ENCODE peak calls at places on chromosomes 3 and 15, in nine cellular contexts. Y is astrocyte of the spinal cord, O is mesothelial cell of epicardium, Q is GM10248, I is transverse colon, M is pancreas, B is natural killer cell, L is lower leg skin, U is Calu3. F is an unnamed sample.

GRCh38 chr3:10238330-10238995 is 9.8 kb upstream of the TATDN2 start:
- DNase-seq in Y (no peak), O (no peak), Q (no peak), I (no peak), M (no peak), B (peak), L (no peak), U (no peak), F (no peak)

GRCh38 chr15:66459818-66460615 is 37.5 kb downstream of the SNAPC5 start:
- DNase-seq in Y (peak), O (no peak), Q (no peak), I (no peak), M (no peak), B (no peak), L (no peak), U (no peak), F (no peak)

GRCh38 chr15:44802336-44802735 is 66.0 kb downstream of the TRIM69 start:
- DNase-seq in Y (no peak), O (no peak), Q (no peak), I (no peak), M (no peak), B (no peak), L (no peak), U (no peak), F (no peak)

GRCh38 chr15:70260096-70260495 is 162.4 kb upstream of the TLE3 start:
- DNase-seq in Y (no peak), O (no peak), Q (no peak), I (no peak), M (no peak), B (no peak), L (no peak), U (no peak), F (no peak)

GRCh38 chr3:38039101-38039898 is at the start of gene DLEC1:
- DNase-seq in Y (peak), O (no peak), Q (peak), I (peak), M (no peak), B (peak), L (peak), U (peak), F (no peak)

GRCh38 chr15:71806452-71806931 is 3.9 kb upstream of the NR2E3 start:
- DNase-seq in Y (peak), O (no peak), Q (peak), I (no peak), M (no peak), B (no peak), L (no peak), U (no peak), F (no peak)

GRCh38 chr15:63157066-63157890 is at the start of gene RPS27L:
- DNase-seq in Y (peak), O (peak), Q (peak), I (peak), M (peak), B (peak), L (peak), U (peak), F (peak)

GRCh38 chr3:170322501-170323328 is 34.8 kb upstream of the SKIL start:
- DNase-seq in Y (peak), O (no peak), Q (no peak), I (no peak), M (no peak), B (no peak), L (no peak), U (no peak), F (no peak)

GRCh38 chr15:29135702-29136426 is 133.8 kb downstream of the NSMCE3 start:
- DNase-seq in Y (no peak), O (no peak), Q (no peak), I (no peak), M (no peak), B (no peak), L (no peak), U (no peak), F (no peak)

GRCh38 chr3:180980612-180981011 is 8.9 kb downstream of the DNAJC19 start:
- DNase-seq in Y (peak), O (no peak), Q (no peak), I (no peak), M (no peak), B (no peak), L (no peak), U (no peak), F (no peak)

GRCh38 chr3:55286695-55287094 is 200.4 kb downstream of the WNT5A start:
- DNase-seq in Y (no peak), O (no peak), Q (no peak), I (no peak), M (no peak), B (no peak), L (no peak), U (no peak), F (no peak)

GRCh38 chr3:128378631-128379347 is 87.9 kb downstream of the DNAJB8 start:
- DNase-seq in Y (peak), O (no peak), Q (no peak), I (no peak), M (no peak), B (no peak), L (no peak), U (no peak), F (no peak)

GRCh38 chr15:61099030-61099800 is 129.9 kb downstream of the RORA start:
- DNase-seq in Y (peak), O (no peak), Q (no peak), I (no peak), M (no peak), B (no peak), L (no peak), U (no peak), F (no peak)

DNA sequence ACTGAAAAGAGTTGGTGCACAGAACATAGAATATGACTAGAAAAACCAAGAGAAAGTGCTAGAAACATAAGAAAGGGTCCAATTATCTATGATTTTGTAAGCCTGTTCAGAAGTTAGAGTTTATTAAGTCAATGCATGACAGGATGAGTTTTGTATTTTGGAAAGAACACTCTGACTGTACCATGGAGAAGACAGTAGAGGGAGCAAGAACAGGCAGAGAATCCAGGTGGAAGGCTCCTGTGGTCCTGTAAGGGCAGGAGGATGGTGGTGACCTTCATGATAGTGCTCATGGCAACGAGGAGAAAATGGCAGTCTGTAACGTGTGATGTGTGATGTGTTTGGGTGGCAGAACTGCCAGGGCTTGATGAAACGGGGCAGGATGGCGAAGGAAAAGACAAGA is 249.1 kb downstream of the CTNNB1 start:
- DNase-seq in Y (no peak), O (no peak), Q (no peak), I (no peak), M (no peak), B (no peak), L (no peak), U (no peak), F (no peak)
- TF ChIP-seq CTCF in Y (no peak), O (no peak), Q (no peak), I (no peak), M (no peak), B (no peak), L (no peak), U (no peak), F (no peak)

DNA sequence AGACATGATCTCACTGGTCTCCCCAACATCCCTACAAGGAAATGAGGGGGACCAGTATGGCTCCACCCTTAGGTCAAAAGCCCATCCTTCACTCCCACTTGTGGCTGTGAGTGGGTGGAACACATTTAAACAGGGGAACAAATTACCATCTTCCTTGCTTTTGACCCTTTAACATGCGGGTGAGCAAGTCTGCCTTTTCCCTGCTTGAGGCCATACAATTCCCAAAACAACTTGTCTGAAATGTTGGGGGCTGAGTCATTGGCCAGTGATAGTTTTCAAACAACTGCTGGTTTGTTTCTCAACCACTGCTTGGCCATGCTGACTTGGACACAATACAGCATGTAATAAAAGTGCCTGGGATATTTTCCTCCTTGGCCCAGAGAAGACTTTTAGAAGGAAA is 39.6 kb downstream of the COL8A1 start:
- DNase-seq in Y (peak), O (no peak), Q (no peak), I (no peak), M (no peak), B (no peak), L (peak), U (no peak), F (no peak)
- TF ChIP-seq CTCF in Y (no peak), O (no peak), Q (no peak), I (no peak), M (no peak), B (no peak), L (no peak), U (no peak), F (no peak)

GRCh38 chr15:91100561-91101355 is 701 bp downstream of the SV2B start:
- DNase-seq in Y (peak), O (no peak), Q (no peak), I (no peak), M (no peak), B (no peak), L (no peak), U (no peak), F (no peak)

GRCh38 chr15:91098451-91098850 is 1.6 kb upstream of the SV2B start:
- DNase-seq in Y (no peak), O (no peak), Q (no peak), I (no peak), M (no peak), B (no peak), L (no peak), U (no peak), F (no peak)

GRCh38 chr15:91102546-91103330 is 2.7 kb downstream of the SV2B start:
- DNase-seq in Y (no peak), O (no peak), Q (no peak), I (no peak), M (no peak), B (no peak), L (no peak), U (no peak), F (no peak)

GRCh38 chr15:91101356-91101920 is 1.4 kb downstream of the SV2B start:
- DNase-seq in Y (no peak), O (no peak), Q (no peak), I (no peak), M (no peak), B (no peak), L (no peak), U (no peak), F (no peak)

GRCh38 chr15:91099616-91100560 is at the start of gene SV2B:
- DNase-seq in Y (peak), O (peak), Q (peak), I (no peak), M (peak), B (peak), L (no peak), U (peak), F (no peak)
- TF ChIP-seq CTCF in Y (peak), O (no peak), Q (peak), I (no peak), M (no peak), B (no peak), L (no peak), U (no peak), F (peak)

GRCh38 chr15:57377478-57377847 is 1.2 kb downstream of the CGNL1 start:
- DNase-seq in Y (no peak), O (no peak), Q (no peak), I (no peak), M (no peak), B (no peak), L (no peak), U (peak), F (no peak)
- TF ChIP-seq CTCF in Y (no peak), O (no peak), Q (no peak), I (no peak), M (no peak), B (no peak), L (no peak), U (no peak), F (no peak)

GRCh38 chr3:93973160-93974126 is at the start of gene PROS1:
- DNase-seq in Y (peak), O (peak), Q (peak), I (peak), M (peak), B (no peak), L (peak), U (peak), F (peak)
- TF ChIP-seq CTCF in Y (no peak), O (no peak), Q (no peak), I (no peak), M (no peak), B (no peak), L (no peak), U (no peak), F (no peak)

GRCh38 chr3:12312010-12312409 is 23.1 kb downstream of the PPARG start:
- DNase-seq in Y (no peak), O (no peak), Q (no peak), I (no peak), M (no peak), B (no peak), L (no peak), U (no peak), F (no peak)

GRCh38 chr3:12316721-12317351 is 28.0 kb downstream of the PPARG start:
- DNase-seq in Y (no peak), O (no peak), Q (no peak), I (no peak), M (no peak), B (no peak), L (no peak), U (no peak), F (no peak)

GRCh38 chr3:12316253-12316652 is 27.4 kb downstream of the PPARG start:
- DNase-seq in Y (no peak), O (no peak), Q (no peak), I (no peak), M (no peak), B (no peak), L (no peak), U (no peak), F (no peak)

GRCh38 chr3:12309716-12310115 is 20.8 kb downstream of the PPARG start:
- DNase-seq in Y (no peak), O (no peak), Q (no peak), I (no peak), M (no peak), B (no peak), L (no peak), U (no peak), F (no peak)

GRCh38 chr3:12313519-12313918 is 24.6 kb downstream of the PPARG start:
- DNase-seq in Y (no peak), O (no peak), Q (no peak), I (no peak), M (no peak), B (no peak), L (no peak), U (no peak), F (no peak)
- TF ChIP-seq CTCF in Y (no peak), O (no peak), Q (no peak), I (no peak), M (no peak), B (no peak), L (no peak), U (no peak), F (peak)

GRCh38 chr3:87161486-87161885 is 65.6 kb upstream of the CHMP2B start:
- DNase-seq in Y (no peak), O (no peak), Q (no peak), I (no peak), M (no peak), B (no peak), L (no peak), U (no peak), F (no peak)

GRCh38 chr3:87164245-87164644 is 62.9 kb upstream of the CHMP2B start:
- DNase-seq in Y (no peak), O (no peak), Q (no peak), I (no peak), M (no peak), B (no peak), L (no peak), U (no peak), F (no peak)

GRCh38 chr3:87158823-87159222 is 68.3 kb upstream of the CHMP2B start:
- DNase-seq in Y (no peak), O (no peak), Q (no peak), I (no peak), M (no peak), B (no peak), L (no peak), U (no peak), F (no peak)
- TF ChIP-seq CTCF in Y (no peak), O (no peak), Q (no peak), I (no peak), M (no peak), B (no peak), L (no peak), U (no peak), F (no peak)

GRCh38 chr3:62109534-62109933 is 263.8 kb downstream of the FEZF2 start:
- DNase-seq in Y (peak), O (no peak), Q (no peak), I (no peak), M (no peak), B (no peak), L (peak), U (no peak), F (no peak)
- TF ChIP-seq CTCF in Y (peak), O (no peak), Q (no peak), I (no peak), M (no peak), B (no peak), L (no peak), U (no peak), F (no peak)

GRCh38 chr15:26974120-26974780 is 3.3 kb downstream of the GABRG3 start:
- DNase-seq in Y (peak), O (no peak), Q (no peak), I (no peak), M (no peak), B (no peak), L (no peak), U (no peak), F (no peak)
- TF ChIP-seq CTCF in Y (peak), O (peak), Q (peak), I (no peak), M (no peak), B (no peak), L (no peak), U (no peak), F (peak)

GRCh38 chr3:66989860-66990696 is 8.0 kb upstream of the KBTBD8 start:
- DNase-seq in Y (no peak), O (no peak), Q (peak), I (no peak), M (no peak), B (no peak), L (no peak), U (no peak), F (no peak)
- TF ChIP-seq CTCF in Y (peak), O (no peak), Q (peak), I (no peak), M (no peak), B (no peak), L (no peak), U (no peak), F (peak)

F was measured in type B pancreatic cell.